ENCODE peak calls at places on chromosome X, in five cellular contexts. One of them, this sample, is unnamed. For H3K9me3, the result is how much of the 10 kb centered on the place peaks cover.

GRCh38 chrX:45602151-45602550 is 401.5 kb upstream of the DIPK2B start:
- DNase-seq in right cardiac atrium: no peak
- DNase-seq in OCI-LY7: no peak
- DNase-seq in pancreas: no peak
- DNase-seq in aorta: no peak
- DNase-seq in this sample: no peak

GRCh38 chrX:138191998-138192397 is 519.5 kb downstream of the FGF13 start:
- DNase-seq in right cardiac atrium: no peak
- DNase-seq in pancreas: peak
- DNase-seq in OCI-LY7: peak
- DNase-seq in aorta: no peak
- DNase-seq in this sample: peak

GRCh38 chrX:40108084-40108958 is 10.6 kb upstream of the BCOR start:
- DNase-seq in aorta: peak
- DNase-seq in right cardiac atrium: peak
- DNase-seq in pancreas: peak
- DNase-seq in OCI-LY7: no peak
- DNase-seq in this sample: no peak

GRCh38 chrX:13790206-13791131 is 26.4 kb downstream of the GPM6B start:
- DNase-seq in right cardiac atrium: no peak
- DNase-seq in OCI-LY7: no peak
- DNase-seq in pancreas: no peak
- DNase-seq in aorta: no peak
- DNase-seq in this sample: no peak

GRCh38 chrX:46694549-46694948 is 64.4 kb downstream of the SLC9A7 start:
- DNase-seq in OCI-LY7: no peak
- DNase-seq in right cardiac atrium: no peak
- DNase-seq in pancreas: no peak
- DNase-seq in aorta: no peak
- DNase-seq in this sample: no peak

GRCh38 chrX:12986886-12987285 is 12.0 kb downstream of the TMSB4X start:
- DNase-seq in right cardiac atrium: no peak
- DNase-seq in pancreas: no peak
- DNase-seq in OCI-LY7: no peak
- DNase-seq in aorta: no peak
- DNase-seq in this sample: no peak

GRCh38 chrX:152907084-152907651 is 9.3 kb downstream of the ZNF185 start:
- DNase-seq in OCI-LY7: no peak
- DNase-seq in aorta: no peak
- DNase-seq in right cardiac atrium: no peak
- DNase-seq in pancreas: no peak
- DNase-seq in this sample: no peak

GRCh38 chrX:10875995-10876394 is 235.1 kb upstream of the HCCS start:
- DNase-seq in right cardiac atrium: no peak
- DNase-seq in pancreas: no peak
- DNase-seq in OCI-LY7: no peak
- DNase-seq in aorta: no peak
- DNase-seq in this sample: no peak

GRCh38 chrX:153521034-153521433 is 3.6 kb downstream of the ATP2B3 start:
- DNase-seq in right cardiac atrium: no peak
- DNase-seq in aorta: no peak
- DNase-seq in pancreas: no peak
- DNase-seq in OCI-LY7: no peak
- DNase-seq in this sample: no peak

GRCh38 chrX:153379971-153380581 is 21.1 kb downstream of the PNMA6E start:
- DNase-seq in aorta: no peak
- DNase-seq in pancreas: no peak
- DNase-seq in OCI-LY7: no peak
- DNase-seq in right cardiac atrium: no peak
- DNase-seq in this sample: no peak

GRCh38 chrX:109624641-109625311 is at the start of gene KCNE5:
- DNase-seq in OCI-LY7: no peak
- DNase-seq in right cardiac atrium: peak
- DNase-seq in pancreas: no peak
- DNase-seq in aorta: peak
- DNase-seq in this sample: no peak

GRCh38 chrX:151985955-151986354 is 11.5 kb upstream of the GABRE start:
- DNase-seq in pancreas: no peak
- DNase-seq in OCI-LY7: no peak
- DNase-seq in right cardiac atrium: no peak
- DNase-seq in aorta: no peak
- DNase-seq in this sample: peak

GRCh38 chrX:335758-336155 is 17.2 kb upstream of the GTPBP6 start:
- DNase-seq in pancreas: no peak
- DNase-seq in right cardiac atrium: no peak
- DNase-seq in OCI-LY7: no peak
- DNase-seq in aorta: peak
- DNase-seq in this sample: no peak

GRCh38 chrX:153909024-153909979 is 4.8 kb downstream of the AVPR2 start:
- DNase-seq in right cardiac atrium: peak
- DNase-seq in OCI-LY7: no peak
- DNase-seq in aorta: no peak
- DNase-seq in pancreas: no peak
- DNase-seq in this sample: no peak

GRCh38 chrX:11321986-11322385 is 28.8 kb downstream of the AMELX start:
- DNase-seq in aorta: no peak
- DNase-seq in pancreas: no peak
- DNase-seq in right cardiac atrium: no peak
- DNase-seq in OCI-LY7: no peak
- DNase-seq in this sample: no peak

GRCh38 chrX:39381446-39381845 is 580.2 kb downstream of the MID1IP1 start:
- DNase-seq in aorta: no peak
- DNase-seq in right cardiac atrium: no peak
- DNase-seq in pancreas: no peak
- DNase-seq in OCI-LY7: no peak
- DNase-seq in this sample: no peak

GRCh38 chrX:65723706-65724105 is 56.3 kb downstream of the MSN start:
- DNase-seq in OCI-LY7: no peak
- DNase-seq in right cardiac atrium: no peak
- DNase-seq in pancreas: no peak
- DNase-seq in aorta: no peak
- DNase-seq in this sample: no peak

GRCh38 chrX:40719731-40720130 is 15.6 kb downstream of the MED14 start:
- DNase-seq in OCI-LY7: no peak
- DNase-seq in right cardiac atrium: no peak
- DNase-seq in aorta: no peak
- DNase-seq in pancreas: no peak
- DNase-seq in this sample: no peak

GRCh38 chrX:103376979-103377324 is 614 bp downstream of the BEX3 start:
- DNase-seq in aorta: no peak
- DNase-seq in right cardiac atrium: peak
- DNase-seq in pancreas: peak
- DNase-seq in OCI-LY7: no peak
- DNase-seq in this sample: no peak

GRCh38 chrX:148310402-148311200 is 189.8 kb upstream of the AFF2 start:
- DNase-seq in right cardiac atrium: no peak
- DNase-seq in pancreas: no peak
- DNase-seq in aorta: no peak
- DNase-seq in OCI-LY7: peak
- DNase-seq in this sample: no peak

GRCh38 chrX:111955916-111956315 is 79.9 kb downstream of the TRPC5OS start:
- DNase-seq in OCI-LY7: no peak
- DNase-seq in aorta: no peak
- DNase-seq in pancreas: peak
- DNase-seq in right cardiac atrium: no peak
- DNase-seq in this sample: no peak

GRCh38 chrX:102832661-102833060 is 104.4 kb upstream of the RAB40AL start:
- DNase-seq in OCI-LY7: no peak
- DNase-seq in aorta: no peak
- DNase-seq in pancreas: no peak
- DNase-seq in right cardiac atrium: no peak
- DNase-seq in this sample: no peak

GRCh38 chrX:45755719-45756118 is 555.0 kb upstream of the DIPK2B start:
- DNase-seq in aorta: no peak
- DNase-seq in right cardiac atrium: no peak
- DNase-seq in OCI-LY7: no peak
- DNase-seq in pancreas: no peak
- DNase-seq in this sample: no peak

GRCh38 chrX:15751160-15751819 is 13.2 kb downstream of the CA5B start:
- DNase-seq in OCI-LY7: no peak
- DNase-seq in right cardiac atrium: no peak
- DNase-seq in pancreas: no peak
- DNase-seq in aorta: no peak
- DNase-seq in this sample: peak

GRCh38 chrX:134377537-134377936 is 82.4 kb upstream of the HPRT1 start:
- DNase-seq in OCI-LY7: peak
- DNase-seq in aorta: no peak
- DNase-seq in right cardiac atrium: no peak
- DNase-seq in pancreas: no peak
- DNase-seq in this sample: no peak

GRCh38 chrX:104432321-104432720 is 133.7 kb upstream of the IL1RAPL2 start:
- DNase-seq in pancreas: no peak
- DNase-seq in aorta: no peak
- DNase-seq in right cardiac atrium: no peak
- DNase-seq in OCI-LY7: no peak
- DNase-seq in this sample: no peak

GRCh38 chrX:104427693-104428092 is 138.3 kb upstream of the IL1RAPL2 start:
- DNase-seq in pancreas: no peak
- DNase-seq in aorta: no peak
- DNase-seq in right cardiac atrium: no peak
- DNase-seq in OCI-LY7: no peak
- DNase-seq in this sample: no peak

GRCh38 chrX:104435249-104435648 is 130.8 kb upstream of the IL1RAPL2 start:
- DNase-seq in OCI-LY7: no peak
- DNase-seq in pancreas: peak
- DNase-seq in aorta: no peak
- DNase-seq in right cardiac atrium: no peak
- DNase-seq in this sample: no peak

GRCh38 chrX:104428231-104428630 is 137.8 kb upstream of the IL1RAPL2 start:
- DNase-seq in aorta: no peak
- DNase-seq in pancreas: no peak
- DNase-seq in right cardiac atrium: no peak
- DNase-seq in OCI-LY7: no peak
- DNase-seq in this sample: no peak

GRCh38 chrX:104430720-104431119 is 135.3 kb upstream of the IL1RAPL2 start:
- DNase-seq in right cardiac atrium: no peak
- DNase-seq in pancreas: no peak
- DNase-seq in aorta: no peak
- DNase-seq in OCI-LY7: no peak
- DNase-seq in this sample: no peak
- H3K9me3 ChIP-seq in right cardiac atrium: under half
- H3K9me3 ChIP-seq in pancreas: under half
- H3K9me3 ChIP-seq in aorta: under half
- H3K9me3 ChIP-seq in OCI-LY7: under half
- H3K9me3 ChIP-seq in this sample: under half

DNA sequence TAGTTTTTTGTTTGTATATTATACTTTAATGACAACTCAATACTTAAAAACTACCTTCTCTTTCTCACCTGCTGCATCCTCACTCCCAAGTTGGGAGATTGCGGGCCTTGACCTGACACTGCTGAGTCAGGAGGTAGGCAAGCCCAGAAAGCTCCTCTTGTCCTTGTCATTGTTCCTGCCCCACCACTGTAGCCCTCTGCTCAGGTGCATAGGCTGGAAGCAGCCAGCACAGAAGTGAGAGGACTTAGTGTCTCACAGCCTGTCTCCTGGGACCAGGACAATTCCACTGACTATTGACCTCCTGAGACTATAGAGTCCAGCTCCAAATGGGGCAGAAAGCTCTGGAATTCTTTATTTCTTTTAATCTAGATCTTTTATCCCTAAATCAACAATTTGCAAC is 123.5 kb upstream of the NDP start:
- DNase-seq in aorta: no peak
- DNase-seq in OCI-LY7: no peak
- DNase-seq in right cardiac atrium: no peak
- DNase-seq in pancreas: no peak
- DNase-seq in this sample: no peak
- H3K9me3 ChIP-seq in aorta: under half
- H3K9me3 ChIP-seq in OCI-LY7: under half
- H3K9me3 ChIP-seq in right cardiac atrium: under half
- H3K9me3 ChIP-seq in pancreas: under half
- H3K9me3 ChIP-seq in this sample: under half

GRCh38 chrX:143940119-143940518 is 56.2 kb downstream of the UBE2NL start:
- DNase-seq in aorta: no peak
- DNase-seq in OCI-LY7: no peak
- DNase-seq in pancreas: no peak
- DNase-seq in right cardiac atrium: no peak
- DNase-seq in this sample: no peak

GRCh38 chrX:143945171-143945570 is 61.3 kb downstream of the UBE2NL start:
- DNase-seq in aorta: no peak
- DNase-seq in pancreas: no peak
- DNase-seq in right cardiac atrium: no peak
- DNase-seq in OCI-LY7: no peak
- DNase-seq in this sample: no peak
- H3K9me3 ChIP-seq in aorta: under half
- H3K9me3 ChIP-seq in pancreas: under half
- H3K9me3 ChIP-seq in right cardiac atrium: under half
- H3K9me3 ChIP-seq in OCI-LY7: under half
- H3K9me3 ChIP-seq in this sample: under half

GRCh38 chrX:115911967-115912366 is 258.6 kb upstream of the AGTR2 start:
- DNase-seq in aorta: no peak
- DNase-seq in right cardiac atrium: no peak
- DNase-seq in pancreas: no peak
- DNase-seq in OCI-LY7: no peak
- DNase-seq in this sample: no peak
- H3K9me3 ChIP-seq in aorta: under half
- H3K9me3 ChIP-seq in right cardiac atrium: under half
- H3K9me3 ChIP-seq in pancreas: under half
- H3K9me3 ChIP-seq in OCI-LY7: under half
- H3K9me3 ChIP-seq in this sample: under half

DNA sequence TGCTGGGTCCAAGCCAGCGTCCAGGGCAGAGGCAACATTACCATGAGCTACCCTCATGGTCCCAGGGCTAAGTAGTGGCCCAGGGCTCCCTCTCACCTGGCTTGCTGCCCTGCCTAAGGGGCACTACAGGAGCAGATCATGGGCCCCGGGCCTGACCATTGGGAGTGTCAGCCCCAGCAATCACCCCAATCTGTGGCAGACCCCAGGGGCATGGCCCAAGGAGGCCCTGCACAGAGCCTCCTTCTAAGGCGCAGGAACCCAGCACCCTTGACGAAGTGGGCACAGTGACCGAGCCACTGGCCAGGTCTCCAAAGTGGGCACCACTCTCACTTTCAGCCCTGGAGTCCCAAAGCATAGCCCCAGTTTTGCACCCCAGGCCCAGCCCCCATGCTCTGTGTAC is 667.1 kb downstream of the SH3BGRL start:
- DNase-seq in right cardiac atrium: no peak
- DNase-seq in pancreas: no peak
- DNase-seq in aorta: peak
- DNase-seq in OCI-LY7: no peak
- DNase-seq in this sample: no peak
- H3K9me3 ChIP-seq in right cardiac atrium: under half
- H3K9me3 ChIP-seq in pancreas: under half
- H3K9me3 ChIP-seq in aorta: under half
- H3K9me3 ChIP-seq in OCI-LY7: under half
- H3K9me3 ChIP-seq in this sample: under half

GRCh38 chrX:47992669-47993068 is 11.1 kb downstream of the ZNF182 start:
- DNase-seq in pancreas: peak
- DNase-seq in right cardiac atrium: no peak
- DNase-seq in OCI-LY7: no peak
- DNase-seq in aorta: no peak
- DNase-seq in this sample: no peak
- H3K9me3 ChIP-seq in pancreas: under half
- H3K9me3 ChIP-seq in right cardiac atrium: under half
- H3K9me3 ChIP-seq in OCI-LY7: under half
- H3K9me3 ChIP-seq in aorta: under half
- H3K9me3 ChIP-seq in this sample: under half

This sample was measured in SJSA1.